ENCODE peak calls at places on chromosomes 4 and X, in eight cellular contexts. M is endothelial cell of umbilical vein, E is GM12878, P is HepG2, R is K562, V is SK-N-SH, X is H1, N is HCT116. G is an unnamed sample.

GRCh38 chr4:145843148-145843547 is 95.5 kb downstream of the ZNF827 start:
- DNase-seq in M (peak; percentile 79), E (no peak), P (no peak), R (no peak), V (no peak), X (no peak), N (no peak), G (no peak)

GRCh38 chrX:151488677-151489076 is 74.8 kb upstream of the PASD1 start:
- DNase-seq in M (no peak), E (no peak), P (peak; percentile 3), R (peak; percentile 25), V (peak; percentile 5), X (peak; percentile 43), N (peak; percentile 4), G (peak; percentile 43)

GRCh38 chr4:164514765-164515164 is 239.2 kb upstream of the SMIM31 start:
- DNase-seq in M (no peak), E (no peak), P (no peak), R (no peak), V (no peak), X (no peak), N (no peak), G (no peak)

GRCh38 chrX:77597090-77597489 is 149.9 kb downstream of the FGF16 start:
- DNase-seq in M (peak; percentile 41), E (no peak), P (no peak), R (peak; percentile 10), V (peak; percentile 4), X (no peak), N (no peak), G (peak; percentile 2)

GRCh38 chr4:188971125-188971524 is 831.9 kb downstream of the TRIML1 start:
- DNase-seq in M (no peak), E (no peak), P (no peak), R (no peak), V (peak; percentile 9), X (no peak), N (peak; percentile 13), G (peak; percentile 39)

GRCh38 chr4:156169861-156170260 is 216.2 kb upstream of the CTSO start:
- DNase-seq in M (no peak), E (no peak), P (no peak), R (no peak), V (no peak), X (no peak), N (no peak), G (peak; percentile 22)

GRCh38 chr4:147103403-147103946 is 157.8 kb upstream of the TTC29 start:
- DNase-seq in M (peak; percentile 36), E (no peak), P (no peak), R (no peak), V (no peak), X (no peak), N (no peak), G (no peak)

GRCh38 chr4:71360844-71361243 is 22.0 kb downstream of the SLC4A4 start:
- DNase-seq in M (no peak), E (no peak), P (no peak), R (no peak), V (no peak), X (no peak), N (no peak), G (peak; percentile 10)

GRCh38 chrX:56107320-56107719 is 124.8 kb upstream of the KLF8 start:
- DNase-seq in M (no peak), E (no peak), P (no peak), R (no peak), V (no peak), X (no peak), N (no peak), G (no peak)

GRCh38 chrX:38651625-38652601 is 90.6 kb downstream of the TSPAN7 start:
- DNase-seq in M (no peak), E (no peak), P (no peak), R (no peak), V (no peak), X (no peak), N (no peak), G (no peak)

GRCh38 chrX:116232833-116233232 is 62.3 kb downstream of the AGTR2 start:
- DNase-seq in M (peak; percentile 17), E (no peak), P (no peak), R (no peak), V (no peak), X (no peak), N (no peak), G (no peak)

GRCh38 chrX:54865208-54865607 is 55.4 kb upstream of the TRO start:
- DNase-seq in M (no peak), E (no peak), P (no peak), R (no peak), V (no peak), X (no peak), N (no peak), G (no peak)

GRCh38 chr4:24872720-24873119 is 40.1 kb downstream of the CCDC149 start:
- DNase-seq in M (no peak), E (no peak), P (no peak), R (no peak), V (no peak), X (no peak), N (no peak), G (no peak)

GRCh38 chr4:24880171-24880570 is 32.7 kb downstream of the CCDC149 start:
- DNase-seq in M (no peak), E (no peak), P (no peak), R (no peak), V (no peak), X (no peak), N (no peak), G (no peak)

GRCh38 chr4:24881508-24882071 is 31.3 kb downstream of the CCDC149 start:
- DNase-seq in M (no peak), E (no peak), P (no peak), R (no peak), V (no peak), X (no peak), N (no peak), G (no peak)

GRCh38 chr4:24876431-24876830 is 36.4 kb downstream of the CCDC149 start:
- DNase-seq in M (no peak), E (no peak), P (no peak), R (no peak), V (no peak), X (no peak), N (no peak), G (no peak)

GRCh38 chr4:24878256-24879016 is 34.4 kb downstream of the CCDC149 start:
- DNase-seq in M (no peak), E (no peak), P (no peak), R (no peak), V (no peak), X (no peak), N (no peak), G (peak; percentile 18)
- TF ChIP-seq POLR2AphosphoS5 in M (no peak), E (no peak), P (no peak), R (no peak), V (no peak), X (no peak), N (no peak), G (no peak)

GRCh38 chr4:168888715-168889215 is 121.3 kb downstream of the CBR4 start:
- DNase-seq in M (no peak), E (no peak), P (no peak), R (no peak), V (no peak), X (no peak), N (no peak), G (no peak)
- H3K79me2 ChIP-seq in M (no peaks in the 10 kb centered on the region), E (no peaks in the 10 kb centered on the region), P (no peaks in the 10 kb centered on the region), R (no peaks in the 10 kb centered on the region), V (peaks cover 60% of the 10 kb centered on the region), X (no peaks in the 10 kb centered on the region), N (peaks cover 21% of the 10 kb centered on the region), G (no peaks in the 10 kb centered on the region)

GRCh38 chr4:128388352-128388630 is 100.7 kb upstream of the PGRMC2 start:
- DNase-seq in M (no peak), E (no peak), P (no peak), R (no peak), V (no peak), X (no peak), N (no peak), G (no peak)

GRCh38 chr4:128385683-128386304 is 98.2 kb upstream of the PGRMC2 start:
- DNase-seq in M (peak; percentile 37), E (no peak), P (peak; percentile 6), R (no peak), V (no peak), X (no peak), N (no peak), G (peak; percentile 54)

GRCh38 chr4:128385199-128385598 is 97.6 kb upstream of the PGRMC2 start:
- DNase-seq in M (no peak), E (no peak), P (no peak), R (no peak), V (no peak), X (no peak), N (no peak), G (no peak)

GRCh38 chr4:128387600-128388351 is 100.2 kb upstream of the PGRMC2 start:
- DNase-seq in M (no peak), E (no peak), P (no peak), R (no peak), V (no peak), X (no peak), N (no peak), G (no peak)

GRCh38 chr4:128386761-128387599 is 99.4 kb upstream of the PGRMC2 start:
- DNase-seq in M (peak; percentile 94), E (no peak), P (no peak), R (peak; percentile 23), V (peak; percentile 67), X (no peak), N (peak; percentile 67), G (no peak)
- TF ChIP-seq POLR2AphosphoS5 in M (peak; percentile 77), E (no peak), P (no peak), R (no peak), V (peak; percentile 90), X (no peak), N (peak; percentile 67), G (no peak)

GRCh38 chr4:1717129-1718094 is 3.7 kb downstream of the TMEM129 start:
- DNase-seq in M (no peak), E (no peak), P (no peak), R (no peak), V (peak; percentile 18), X (no peak), N (no peak), G (no peak)

GRCh38 chr4:1714303-1715001 is 2.3 kb upstream of the SLBP start:
- DNase-seq in M (no peak), E (no peak), P (no peak), R (no peak), V (no peak), X (no peak), N (no peak), G (peak; percentile 80)

GRCh38 chr4:1715002-1715761 is 3.1 kb upstream of the SLBP start:
- DNase-seq in M (no peak), E (no peak), P (no peak), R (no peak), V (no peak), X (no peak), N (no peak), G (no peak)

GRCh38 chr4:1718095-1718850 is 2.9 kb downstream of the TMEM129 start:
- DNase-seq in M (no peak), E (no peak), P (no peak), R (no peak), V (peak; percentile 83), X (no peak), N (no peak), G (no peak)

GRCh38 chr4:1716065-1716945 is 4.2 kb upstream of the SLBP start:
- DNase-seq in M (no peak), E (no peak), P (no peak), R (no peak), V (peak; percentile 33), X (no peak), N (no peak), G (no peak)
- H3K79me2 ChIP-seq in M (peaks cover 38% of the 10 kb centered on the region), E (peaks cover 68% of the 10 kb centered on the region), P (peaks cover 31% of the 10 kb centered on the region), R (peaks cover 89% of the 10 kb centered on the region), V (peaks cover 79% of the 10 kb centered on the region), X (no peaks in the 10 kb centered on the region), N (peaks cover 78% of the 10 kb centered on the region), G (peaks cover 27% of the 10 kb centered on the region)

G was measured in GM23338.